ENCODE peak calls at places on chromosomes 12 and 14, in seven cellular contexts. M, E, I, U, C, Q and D are unnamed samples.

GRCh38 chr14:43795600-43796228 is 711.4 kb downstream of the FSCB start:
- DNase-seq in M (no peak), E (no peak), I (no peak), U (no peak), C (no peak), Q (no peak), D (no peak)

GRCh38 chr14:45838597-45838996 is 585.6 kb upstream of the MIS18BP1 start:
- DNase-seq in M (no peak), E (no peak), I (no peak), U (no peak), C (no peak), Q (no peak), D (no peak)

GRCh38 chr14:102908766-102909455 is 13.6 kb upstream of the AMN start:
- DNase-seq in M (peak), E (no peak), I (no peak), U (no peak), C (no peak), Q (no peak), D (no peak)

GRCh38 chr14:98819132-98819866 is 452.7 kb downstream of the BCL11B start:
- DNase-seq in M (no peak), E (no peak), I (no peak), U (no peak), C (peak), Q (no peak), D (no peak)

GRCh38 chr12:2120982-2121758 is 68.4 kb downstream of the CACNA1C start:
- DNase-seq in M (no peak), E (no peak), I (no peak), U (no peak), C (no peak), Q (no peak), D (no peak)

GRCh38 chr14:23307687-23308644 is 1.3 kb downstream of the BCL2L2 start:
- DNase-seq in M (peak), E (no peak), I (no peak), U (no peak), C (no peak), Q (no peak), D (no peak)

GRCh38 chr12:40248585-40249297 is 23.9 kb downstream of the LRRK2 start:
- DNase-seq in M (no peak), E (no peak), I (no peak), U (no peak), C (no peak), Q (no peak), D (no peak)

GRCh38 chr12:50751921-50752721 is 11.8 kb upstream of the ATF1 start:
- DNase-seq in M (no peak), E (no peak), I (no peak), U (no peak), C (no peak), Q (no peak), D (no peak)

GRCh38 chr12:79681008-79681590 is 9.7 kb downstream of the PAWR start:
- DNase-seq in M (no peak), E (no peak), I (no peak), U (no peak), C (no peak), Q (no peak), D (no peak)